ENCODE peak calls at places on chromosome 5, in eight cellular contexts. H is activated T-helper 9 cell treated with anti-CD3 and anti-CD28 coated beads, Interleukin-2, amount 50 U/mL, for 16 hours; O is NCI-H510A treated with DMSO at 0.1 percent for 48 hours; N is COR-L47; G is activated T-cell treated with anti-CD3 and anti-CD28 coated beads for 1 hour; W is Kasumi-1; U is NCI-H1417; J is NCI-H774. A is an unnamed sample.

GRCh38 chr5:149559712-149560111 is 8.5 kb upstream of the CSNK1A1 start:
- DNase-seq in H (no peak), J (no peak), N (no peak), O (no peak), G (no peak), U (no peak), W (no peak), A (no peak)

GRCh38 chr5:35354751-35355150 is 124.5 kb upstream of the PRLR start:
- DNase-seq in W (no peak), N (no peak), G (no peak), O (no peak), J (no peak), U (no peak), H (no peak), A (no peak)

GRCh38 chr5:74167206-74167929 is 473.2 kb downstream of the ENC1 start:
- DNase-seq in J (no peak), H (no peak), O (no peak), W (no peak), U (no peak), G (no peak), N (no peak), A (no peak)

GRCh38 chr5:94157704-94158608 is 416.6 kb upstream of the POU5F2 start:
- DNase-seq in G (no peak), U (no peak), J (no peak), H (no peak), O (no peak), W (no peak), N (no peak), A (no peak)

GRCh38 chr5:158522001-158522400 is 577.7 kb downstream of the EBF1 start:
- DNase-seq in G (no peak), O (no peak), U (no peak), H (no peak), J (no peak), N (no peak), W (no peak), A (no peak)

GRCh38 chr5:7320641-7321170 is 75.2 kb upstream of the ADCY2 start:
- DNase-seq in G (no peak), J (no peak), W (no peak), N (no peak), H (no peak), U (no peak), O (no peak), A (no peak)

GRCh38 chr5:110116539-110116938 is 426.8 kb downstream of the MAN2A1 start:
- DNase-seq in U (no peak), H (no peak), W (no peak), O (no peak), J (no peak), N (no peak), G (no peak), A (no peak)

GRCh38 chr5:28914302-28914701 is 1875.9 kb upstream of the CDH9 start:
- DNase-seq in U (no peak), H (no peak), G (no peak), O (peak; percentile 65), W (no peak), N (peak; percentile 51), J (peak; percentile 79), A (no peak)

A was measured in stimulated activated CD4-positive, alpha-beta T cell treated with anti-CD3 and anti-CD28 coated beads, Interleukin-4, amount 100 ng/mL, for 4 hours.